ENCODE peak calls at places on chromosome X, in ten cellular contexts. J is esophagus squamous epithelium, M is lower leg skin, D is sigmoid colon, G is HCT116, T is upper lobe of left lung, Y is breast epithelium, E is ovary, K is A549, I is transverse colon. N is an unnamed sample.
A peak's percentile ranks its signal among the peaks of the same experiment; 100 is the strongest.

GRCh38 chrX:24542756-24543155 is 77.7 kb downstream of the PDK3 start:
- DNase-seq in J (no peak), M (no peak), D (no peak), G (no peak), T (no peak), Y (no peak), E (no peak), K (no peak), I (no peak), N (no peak)

GRCh38 chrX:30889147-30890125 is at the start of gene TAB3:
- DNase-seq in J (peak; percentile 70), M (peak; percentile 90), D (peak; percentile 97), G (peak; percentile 93), T (peak; percentile 96), Y (peak; percentile 91), E (peak; percentile 95), K (peak; percentile 97), I (peak; percentile 95), N (peak; percentile 93)

GRCh38 chrX:134717698-134718328 is 59.5 kb upstream of the PLAC1 start:
- DNase-seq in J (no peak), M (no peak), D (no peak), G (no peak), T (no peak), Y (no peak), E (no peak), K (peak; percentile 56), I (no peak), N (no peak)

GRCh38 chrX:129637217-129638109 is 17.3 kb downstream of the APLN start:
- DNase-seq in J (peak; percentile 3), M (peak; percentile 42), D (peak; percentile 86), G (peak; percentile 36), T (no peak), Y (peak; percentile 53), E (peak; percentile 78), K (peak; percentile 72), I (peak; percentile 71), N (peak; percentile 76)

GRCh38 chrX:27583976-27584375 is 6.2 kb upstream of the DCAF8L2 start:
- DNase-seq in J (no peak), M (no peak), D (no peak), G (no peak), T (no peak), Y (no peak), E (no peak), K (no peak), I (no peak), N (no peak)

GRCh38 chrX:1111543-1112300 is 100.7 kb downstream of the CRLF2 start:
- DNase-seq in J (no peak), M (no peak), D (no peak), G (no peak), T (no peak), Y (no peak), E (no peak), K (no peak), I (no peak), N (no peak)

GRCh38 chrX:5876984-5877655 is 351.5 kb downstream of the NLGN4X start:
- DNase-seq in J (no peak), M (no peak), D (no peak), G (no peak), T (no peak), Y (no peak), E (no peak), K (peak; percentile 30), I (peak; percentile 9), N (no peak)

GRCh38 chrX:45196701-45197100 is 4.0 kb downstream of the DIPK2B start:
- DNase-seq in J (no peak), M (no peak), D (no peak), G (no peak), T (no peak), Y (no peak), E (no peak), K (no peak), I (no peak), N (no peak)

GRCh38 chrX:40749874-40750273 is 14.5 kb upstream of the MED14 start:
- DNase-seq in J (no peak), M (no peak), D (no peak), G (no peak), T (no peak), Y (no peak), E (no peak), K (no peak), I (no peak), N (no peak)

GRCh38 chrX:8849945-8850344 is 48.8 kb upstream of the FAM9A start:
- DNase-seq in J (no peak), M (no peak), D (no peak), G (no peak), T (no peak), Y (no peak), E (no peak), K (peak; percentile 19), I (no peak), N (no peak)

GRCh38 chrX:151458824-151459223 is 61.8 kb downstream of the VMA21 start:
- DNase-seq in J (no peak), M (no peak), D (no peak), G (no peak), T (no peak), Y (no peak), E (no peak), K (no peak), I (no peak), N (no peak)

GRCh38 chrX:150405576-150405975 is 42.5 kb downstream of the MAMLD1 start:
- DNase-seq in J (no peak), M (no peak), D (no peak), G (no peak), T (no peak), Y (no peak), E (no peak), K (peak; percentile 11), I (no peak), N (peak; percentile 31)

GRCh38 chrX:150569155-150569477 is 695 bp downstream of the MTM1 start:
- DNase-seq in J (no peak), M (no peak), D (no peak), G (no peak), T (no peak), Y (no peak), E (no peak), K (no peak), I (peak; percentile 47), N (peak; percentile 51)

GRCh38 chrX:37348237-37349130 is 680 bp upstream of the PRRG1 start:
- DNase-seq in J (no peak), M (no peak), D (no peak), G (no peak), T (no peak), Y (no peak), E (no peak), K (no peak), I (no peak), N (no peak)

GRCh38 chrX:74511704-74512103 is 90.4 kb downstream of the SLC16A2 start:
- DNase-seq in J (no peak), M (no peak), D (no peak), G (no peak), T (no peak), Y (no peak), E (no peak), K (no peak), I (no peak), N (peak; percentile 51)

GRCh38 chrX:10393899-10394298 is 226.5 kb downstream of the MID1 start:
- DNase-seq in J (no peak), M (no peak), D (no peak), G (no peak), T (no peak), Y (no peak), E (no peak), K (peak; percentile 13), I (no peak), N (peak; percentile 1)

GRCh38 chrX:13661735-13662536 is 9.0 kb downstream of the TCEANC start:
- DNase-seq in J (no peak), M (no peak), D (no peak), G (no peak), T (no peak), Y (no peak), E (no peak), K (no peak), I (no peak), N (no peak)

GRCh38 chrX:109533005-109533404 is 3.6 kb upstream of the NXT2 start:
- DNase-seq in J (no peak), M (no peak), D (no peak), G (no peak), T (no peak), Y (no peak), E (no peak), K (no peak), I (no peak), N (no peak)

GRCh38 chrX:128616933-128617332 is 564.7 kb upstream of the ACTRT1 start:
- DNase-seq in J (no peak), M (no peak), D (no peak), G (no peak), T (no peak), Y (no peak), E (no peak), K (no peak), I (no peak), N (no peak)

GRCh38 chrX:85365370-85365995 is 14.0 kb downstream of the POF1B start:
- DNase-seq in J (no peak), M (no peak), D (no peak), G (no peak), T (no peak), Y (no peak), E (no peak), K (no peak), I (no peak), N (no peak)
- TF ChIP-seq CTCF in J (no peak), M (no peak), D (no peak), G (no peak), T (no peak), Y (no peak), E (no peak), K (no peak), I (no peak), N (no peak)

DNA sequence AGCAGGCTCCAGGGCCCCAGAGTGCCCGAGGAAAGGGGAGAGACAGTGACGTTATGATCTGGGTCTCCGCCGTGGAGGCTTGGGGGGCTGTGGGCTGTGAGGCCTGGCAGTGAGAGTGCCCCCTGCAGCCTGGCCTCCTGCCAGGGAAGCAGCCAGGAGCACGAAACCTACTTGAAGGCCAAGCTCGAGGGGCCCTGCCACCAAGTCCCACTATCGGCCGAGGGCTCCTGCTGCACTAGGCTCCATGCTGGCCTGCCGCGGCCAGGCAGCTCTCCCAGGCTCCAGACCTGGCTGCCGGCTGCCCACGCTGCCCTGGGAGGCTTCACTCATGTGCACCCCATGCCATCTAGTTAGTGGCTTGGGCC is 18.7 kb downstream of the FLNA start:
- DNase-seq in J (no peak), M (no peak), D (no peak), G (no peak), T (peak; percentile 67), Y (no peak), E (no peak), K (no peak), I (no peak), N (no peak)
- TF ChIP-seq POLR2A in J (no peak), M (no peak), D (no peak), G (no peak), T (no peak), Y (no peak), E (no peak), K (no peak), I (no peak), N (no peak)

GRCh38 chrX:17987783-17988182 is 126.7 kb upstream of the RAI2 start:
- DNase-seq in J (no peak), M (no peak), D (no peak), G (no peak), T (no peak), Y (no peak), E (no peak), K (no peak), I (no peak), N (no peak)
- TF ChIP-seq CTCF in J (no peak), M (no peak), D (no peak), G (no peak), T (no peak), Y (no peak), E (no peak), K (no peak), I (no peak), N (no peak)

GRCh38 chrX:155026727-155027508 is at the start of gene FUNDC2:
- DNase-seq in J (peak; percentile 42), M (peak; percentile 91), D (peak; percentile 97), G (peak; percentile 86), T (peak; percentile 97), Y (peak; percentile 89), E (peak; percentile 93), K (peak; percentile 98), I (peak; percentile 95), N (peak; percentile 97)
- TF ChIP-seq POLR2A in J (peak; percentile 84), M (peak; percentile 6), D (peak; percentile 36), G (peak; percentile 58), T (no peak), Y (no peak), E (peak; percentile 73), K (peak; percentile 43), I (peak; percentile 79), N (peak; percentile 82)

N was measured in adrenal gland.